ENCODE peak calls at places on chromosomes 11 and 22, in seven cellular contexts. One of them, this sample, is unnamed.

GRCh38 chr11:12091957-12092558 is 18.3 kb upstream of the MICAL2 start:
- DNase-seq in GM13976: no peak
- DNase-seq in stomach: no peak
- DNase-seq in spleen: no peak
- DNase-seq in adrenal gland: no peak
- DNase-seq in GM20000: no peak
- DNase-seq in kidney: no peak
- DNase-seq in this sample: no peak

GRCh38 chr11:63375434-63375833 is 5.8 kb downstream of the SLC22A9 start:
- DNase-seq in GM13976: peak
- DNase-seq in stomach: no peak
- DNase-seq in spleen: no peak
- DNase-seq in adrenal gland: no peak
- DNase-seq in GM20000: peak
- DNase-seq in kidney: no peak
- DNase-seq in this sample: peak

GRCh38 chr11:95140397-95141030 is 50.9 kb downstream of the ENDOD1 start:
- DNase-seq in GM13976: no peak
- DNase-seq in stomach: no peak
- DNase-seq in spleen: no peak
- DNase-seq in adrenal gland: no peak
- DNase-seq in GM20000: no peak
- DNase-seq in kidney: no peak
- DNase-seq in this sample: no peak

GRCh38 chr22:44365196-44365802 is 52.5 kb upstream of the SHISAL1 start:
- DNase-seq in GM13976: no peak
- DNase-seq in stomach: no peak
- DNase-seq in spleen: peak
- DNase-seq in adrenal gland: no peak
- DNase-seq in GM20000: no peak
- DNase-seq in kidney: peak
- DNase-seq in this sample: no peak

GRCh38 chr11:34907934-34908593 is 8.1 kb downstream of the APIP start:
- DNase-seq in GM13976: no peak
- DNase-seq in stomach: no peak
- DNase-seq in spleen: no peak
- DNase-seq in adrenal gland: no peak
- DNase-seq in GM20000: peak
- DNase-seq in kidney: no peak
- DNase-seq in this sample: peak

GRCh38 chr22:41178425-41178975 is 26.6 kb upstream of the L3MBTL2 start:
- DNase-seq in GM13976: no peak
- DNase-seq in stomach: no peak
- DNase-seq in spleen: no peak
- DNase-seq in adrenal gland: peak
- DNase-seq in GM20000: no peak
- DNase-seq in kidney: peak
- DNase-seq in this sample: no peak

GRCh38 chr11:119509969-119510401 is 87.0 kb upstream of the THY1 start:
- DNase-seq in GM13976: peak
- DNase-seq in stomach: no peak
- DNase-seq in spleen: no peak
- DNase-seq in adrenal gland: peak
- DNase-seq in GM20000: peak
- DNase-seq in kidney: no peak
- DNase-seq in this sample: peak

GRCh38 chr11:16015736-16016135 is 340.6 kb downstream of the SOX6 start:
- DNase-seq in GM13976: no peak
- DNase-seq in stomach: no peak
- DNase-seq in spleen: no peak
- DNase-seq in adrenal gland: no peak
- DNase-seq in GM20000: no peak
- DNase-seq in kidney: no peak
- DNase-seq in this sample: no peak

GRCh38 chr11:12787847-12788246 is 113.6 kb downstream of the TEAD1 start:
- DNase-seq in GM13976: no peak
- DNase-seq in stomach: no peak
- DNase-seq in spleen: no peak
- DNase-seq in adrenal gland: peak
- DNase-seq in GM20000: no peak
- DNase-seq in kidney: no peak
- DNase-seq in this sample: no peak

GRCh38 chr22:39496131-39496838 is 5.8 kb upstream of the MIEF1 start:
- DNase-seq in GM13976: no peak
- DNase-seq in stomach: peak
- DNase-seq in spleen: peak
- DNase-seq in adrenal gland: peak
- DNase-seq in GM20000: no peak
- DNase-seq in kidney: peak
- DNase-seq in this sample: peak

GRCh38 chr22:31945478-31945815 is 1.1 kb downstream of the YWHAH start:
- DNase-seq in GM13976: no peak
- DNase-seq in stomach: no peak
- DNase-seq in spleen: no peak
- DNase-seq in adrenal gland: no peak
- DNase-seq in GM20000: peak
- DNase-seq in kidney: no peak
- DNase-seq in this sample: no peak

GRCh38 chr22:48890693-48891554 is 936.7 kb downstream of the BRD1 start:
- DNase-seq in GM13976: peak
- DNase-seq in stomach: peak
- DNase-seq in spleen: peak
- DNase-seq in adrenal gland: peak
- DNase-seq in GM20000: no peak
- DNase-seq in kidney: no peak
- DNase-seq in this sample: no peak

GRCh38 chr11:120034881-120035620 is 102.9 kb downstream of the TRIM29 start:
- DNase-seq in GM13976: no peak
- DNase-seq in stomach: no peak
- DNase-seq in spleen: no peak
- DNase-seq in adrenal gland: no peak
- DNase-seq in GM20000: no peak
- DNase-seq in kidney: no peak
- DNase-seq in this sample: peak

GRCh38 chr11:35969089-35970046 is 25.5 kb downstream of the LDLRAD3 start:
- DNase-seq in GM13976: peak
- DNase-seq in stomach: peak
- DNase-seq in spleen: no peak
- DNase-seq in adrenal gland: no peak
- DNase-seq in GM20000: no peak
- DNase-seq in kidney: no peak
- DNase-seq in this sample: peak

GRCh38 chr11:102332611-102332994 is 14.4 kb upstream of the BIRC2 start:
- DNase-seq in GM13976: no peak
- DNase-seq in stomach: no peak
- DNase-seq in spleen: no peak
- DNase-seq in adrenal gland: no peak
- DNase-seq in GM20000: no peak
- DNase-seq in kidney: no peak
- DNase-seq in this sample: no peak

GRCh38 chr11:60757231-60757800 is 649 bp downstream of the MS4A15 start:
- DNase-seq in GM13976: no peak
- DNase-seq in stomach: no peak
- DNase-seq in spleen: no peak
- DNase-seq in adrenal gland: no peak
- DNase-seq in GM20000: no peak
- DNase-seq in kidney: no peak
- DNase-seq in this sample: no peak

GRCh38 chr11:124172599-124172998 is 10.5 kb upstream of the OR10D3 start:
- DNase-seq in GM13976: no peak
- DNase-seq in stomach: no peak
- DNase-seq in spleen: no peak
- DNase-seq in adrenal gland: no peak
- DNase-seq in GM20000: no peak
- DNase-seq in kidney: no peak
- DNase-seq in this sample: no peak

GRCh38 chr11:27211370-27212127 is 151.5 kb downstream of the CCDC34 start:
- DNase-seq in GM13976: no peak
- DNase-seq in stomach: no peak
- DNase-seq in spleen: no peak
- DNase-seq in adrenal gland: no peak
- DNase-seq in GM20000: no peak
- DNase-seq in kidney: no peak
- DNase-seq in this sample: no peak

GRCh38 chr11:78835646-78836045 is 261.0 kb upstream of the NARS2 start:
- DNase-seq in GM13976: no peak
- DNase-seq in stomach: no peak
- DNase-seq in spleen: no peak
- DNase-seq in adrenal gland: no peak
- DNase-seq in GM20000: no peak
- DNase-seq in kidney: no peak
- DNase-seq in this sample: no peak

GRCh38 chr11:78840190-78840589 is 265.5 kb upstream of the NARS2 start:
- DNase-seq in GM13976: no peak
- DNase-seq in stomach: no peak
- DNase-seq in spleen: no peak
- DNase-seq in adrenal gland: no peak
- DNase-seq in GM20000: no peak
- DNase-seq in kidney: no peak
- DNase-seq in this sample: no peak

GRCh38 chr11:78840623-78841022 is 266.0 kb upstream of the NARS2 start:
- DNase-seq in GM13976: no peak
- DNase-seq in stomach: no peak
- DNase-seq in spleen: no peak
- DNase-seq in adrenal gland: no peak
- DNase-seq in GM20000: no peak
- DNase-seq in kidney: no peak
- DNase-seq in this sample: no peak

GRCh38 chr11:78841451-78842060 is 266.9 kb upstream of the NARS2 start:
- DNase-seq in GM13976: no peak
- DNase-seq in stomach: no peak
- DNase-seq in spleen: no peak
- DNase-seq in adrenal gland: no peak
- DNase-seq in GM20000: no peak
- DNase-seq in kidney: no peak
- DNase-seq in this sample: no peak

GRCh38 chr11:78838417-78838816 is 263.8 kb upstream of the NARS2 start:
- DNase-seq in GM13976: no peak
- DNase-seq in stomach: no peak
- DNase-seq in spleen: no peak
- DNase-seq in adrenal gland: no peak
- DNase-seq in GM20000: no peak
- DNase-seq in kidney: no peak
- DNase-seq in this sample: no peak
- TF ChIP-seq CTCF in GM13976: no peak
- TF ChIP-seq CTCF in stomach: no peak
- TF ChIP-seq CTCF in spleen: no peak
- TF ChIP-seq CTCF in adrenal gland: no peak
- TF ChIP-seq CTCF in GM20000: no peak
- TF ChIP-seq CTCF in kidney: no peak
- TF ChIP-seq CTCF in this sample: no peak

DNA sequence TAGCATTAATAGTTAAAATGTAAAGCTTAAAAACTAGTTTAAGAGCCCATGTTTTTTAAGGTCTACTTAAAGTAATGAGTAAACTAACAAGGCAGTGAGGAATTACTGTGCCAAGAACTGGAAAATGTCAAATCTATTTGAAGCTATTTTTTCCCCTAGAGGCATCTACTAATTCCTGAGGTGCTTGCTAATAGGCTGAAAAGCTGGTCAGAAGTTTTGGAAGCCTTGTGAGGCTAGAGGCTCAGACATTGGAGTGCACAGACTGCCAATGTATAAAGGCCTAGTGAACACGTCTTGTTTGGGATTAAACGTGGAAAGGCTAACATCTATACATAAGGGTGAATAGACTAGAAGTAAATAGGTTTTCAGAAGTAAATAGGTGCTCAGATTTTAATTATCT is 136.5 kb upstream of the C11orf87 start:
- DNase-seq in GM13976: no peak
- DNase-seq in stomach: no peak
- DNase-seq in spleen: no peak
- DNase-seq in adrenal gland: no peak
- DNase-seq in GM20000: no peak
- DNase-seq in kidney: no peak
- DNase-seq in this sample: no peak
- TF ChIP-seq CTCF in GM13976: no peak
- TF ChIP-seq CTCF in stomach: no peak
- TF ChIP-seq CTCF in spleen: no peak
- TF ChIP-seq CTCF in adrenal gland: no peak
- TF ChIP-seq CTCF in GM20000: no peak
- TF ChIP-seq CTCF in kidney: no peak
- TF ChIP-seq CTCF in this sample: no peak

GRCh38 chr11:111479666-111480065 is 32.5 kb downstream of the BTG4 start:
- DNase-seq in GM13976: no peak
- DNase-seq in stomach: no peak
- DNase-seq in spleen: no peak
- DNase-seq in adrenal gland: no peak
- DNase-seq in GM20000: no peak
- DNase-seq in kidney: no peak
- DNase-seq in this sample: no peak
- TF ChIP-seq CTCF in GM13976: no peak
- TF ChIP-seq CTCF in stomach: no peak
- TF ChIP-seq CTCF in spleen: no peak
- TF ChIP-seq CTCF in adrenal gland: no peak
- TF ChIP-seq CTCF in GM20000: no peak
- TF ChIP-seq CTCF in kidney: no peak
- TF ChIP-seq CTCF in this sample: no peak

GRCh38 chr11:92311616-92312449 is 87.2 kb downstream of the FAT3 start:
- DNase-seq in GM13976: no peak
- DNase-seq in stomach: no peak
- DNase-seq in spleen: no peak
- DNase-seq in adrenal gland: no peak
- DNase-seq in GM20000: no peak
- DNase-seq in kidney: no peak
- DNase-seq in this sample: no peak
- TF ChIP-seq CTCF in GM13976: no peak
- TF ChIP-seq CTCF in stomach: no peak
- TF ChIP-seq CTCF in spleen: no peak
- TF ChIP-seq CTCF in adrenal gland: no peak
- TF ChIP-seq CTCF in GM20000: no peak
- TF ChIP-seq CTCF in kidney: no peak
- TF ChIP-seq CTCF in this sample: no peak

GRCh38 chr11:131629925-131630324 is 259.5 kb downstream of the NTM start:
- DNase-seq in GM13976: no peak
- DNase-seq in stomach: no peak
- DNase-seq in spleen: no peak
- DNase-seq in adrenal gland: no peak
- DNase-seq in GM20000: no peak
- DNase-seq in kidney: no peak
- DNase-seq in this sample: no peak
- TF ChIP-seq CTCF in GM13976: no peak
- TF ChIP-seq CTCF in stomach: no peak
- TF ChIP-seq CTCF in spleen: no peak
- TF ChIP-seq CTCF in adrenal gland: no peak
- TF ChIP-seq CTCF in GM20000: no peak
- TF ChIP-seq CTCF in kidney: no peak
- TF ChIP-seq CTCF in this sample: no peak

DNA sequence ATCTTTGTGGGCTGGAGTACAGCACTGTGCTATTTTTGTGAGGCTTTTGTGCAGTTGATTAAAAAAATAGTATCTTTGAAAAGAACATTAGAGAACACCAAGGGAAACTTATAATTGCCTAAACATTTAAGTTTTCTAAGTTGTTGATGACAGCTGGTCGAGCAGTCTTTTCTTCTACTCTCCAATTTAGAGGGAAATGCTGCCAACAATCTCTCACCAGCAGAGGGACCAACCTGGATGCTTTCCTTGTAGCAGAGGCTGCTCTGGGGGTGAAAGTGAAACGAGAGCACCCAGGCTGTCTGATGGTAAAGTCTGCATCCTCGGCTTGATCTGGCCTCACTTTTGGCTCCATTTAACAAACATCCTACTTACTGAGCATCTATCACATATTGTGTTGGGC is 1286.5 kb upstream of the TENM4 start:
- DNase-seq in GM13976: peak
- DNase-seq in stomach: no peak
- DNase-seq in spleen: no peak
- DNase-seq in adrenal gland: peak
- DNase-seq in GM20000: peak
- DNase-seq in kidney: no peak
- DNase-seq in this sample: peak
- TF ChIP-seq CTCF in GM13976: peak
- TF ChIP-seq CTCF in stomach: no peak
- TF ChIP-seq CTCF in spleen: no peak
- TF ChIP-seq CTCF in adrenal gland: peak
- TF ChIP-seq CTCF in GM20000: peak
- TF ChIP-seq CTCF in kidney: no peak
- TF ChIP-seq CTCF in this sample: peak

This sample was measured in GM13977.